ENCODE peak calls at places on chromosomes 16 and 17, in ten cellular contexts. A is thoracic aorta; U is AG04450; Z is nucleus accumbens; O is activated effector memory CD4-positive, alpha-beta T cell treated with Interleukin-2 at 50 U/mL for 16 hours; V is GM18507; E is activated CD8-positive, alpha-beta T cell treated with anti-CD3 and anti-CD28 coated beads, Interleukin-2, amount 10 ng/mL, durations not matched to agents 7 days and 5 days; I is GM04503; G is AG09319; R is stimulated activated CD4-positive, alpha-beta T cell treated with anti-CD3 and anti-CD28 coated beads, Interleukin-4, amount 100 ng/mL, for 1 hour. B is an unnamed sample.

GRCh38 chr17:4220655-4221054 is 43.1 kb downstream of the ANKFY1 start:
- DNase-seq in G (no peak), O (no peak), Z (no peak), U (no peak), R (no peak), I (no peak), V (no peak), E (peak), A (no peak), B (no peak)

GRCh38 chr17:7588553-7589203 is 1.2 kb downstream of the SOX15 start:
- DNase-seq in U (no peak), O (no peak), V (no peak), R (no peak), I (no peak), G (no peak), Z (no peak), A (no peak), E (no peak), B (no peak)

GRCh38 chr16:50530277-50531236 is 17.6 kb upstream of the NKD1 start:
- DNase-seq in R (no peak), O (no peak), U (no peak), Z (no peak), A (no peak), G (no peak), I (no peak), E (no peak), V (no peak), B (no peak)

GRCh38 chr16:15457958-15458357 is 23.6 kb downstream of the BMERB1 start:
- DNase-seq in I (no peak), R (no peak), G (no peak), O (no peak), E (no peak), A (no peak), V (no peak), Z (no peak), U (no peak), B (no peak)

GRCh38 chr16:14635394-14636145 is 2.8 kb downstream of the BFAR start:
- DNase-seq in U (no peak), O (no peak), E (no peak), A (no peak), G (no peak), Z (no peak), R (no peak), I (no peak), V (no peak), B (no peak)

GRCh38 chr16:69476920-69477418 is 52.5 kb downstream of the CYB5B start:
- DNase-seq in U (peak), V (no peak), G (no peak), A (no peak), I (peak), Z (no peak), O (no peak), E (no peak), R (no peak), B (peak)

GRCh38 chr17:82909322-82909904 is 69.6 kb upstream of the ZNF750 start:
- DNase-seq in G (no peak), V (no peak), R (no peak), A (no peak), U (no peak), Z (no peak), O (no peak), I (no peak), E (peak), B (no peak)

GRCh38 chr17:27764589-27764988 is 35.7 kb downstream of the NOS2 start:
- DNase-seq in R (no peak), G (no peak), I (no peak), U (no peak), E (no peak), V (no peak), A (no peak), Z (no peak), O (no peak), B (no peak)

GRCh38 chr17:39045948-39046679 is 78.9 kb upstream of the FBXO47 start:
- DNase-seq in I (no peak), G (no peak), U (no peak), O (no peak), Z (no peak), R (no peak), A (no peak), E (no peak), V (no peak), B (no peak)

GRCh38 chr16:3880623-3881498 is at the start of gene CREBBP:
- DNase-seq in O (peak), Z (peak), R (peak), V (peak), U (peak), A (peak), I (no peak), E (peak), G (peak), B (peak)

GRCh38 chr17:41308918-41309359 is at the start of gene KRTAP16-1:
- DNase-seq in O (peak), G (no peak), I (no peak), Z (no peak), R (peak), E (peak), A (no peak), U (no peak), V (no peak), B (no peak)